ENCODE peak calls at places on chromosomes 4 and X, in four cellular contexts. One of them, this sample, is unnamed. For H3K9me3, the result is how much of the 10 kb centered on the place peaks cover.

GRCh38 chr4:114494257-114494803 is 104.3 kb upstream of the UGT8 start:
- DNase-seq in CD8-positive, alpha-beta T cell: no peak
- DNase-seq in AG04450: no peak
- DNase-seq in CD4-positive, alpha-beta memory T cell: no peak
- DNase-seq in this sample: peak

GRCh38 chr4:63563288-63564014 is 845.8 kb downstream of the TECRL start:
- DNase-seq in AG04450: no peak
- DNase-seq in CD8-positive, alpha-beta T cell: no peak
- DNase-seq in CD4-positive, alpha-beta memory T cell: no peak
- DNase-seq in this sample: peak

GRCh38 chr4:183797041-183797444 is 108.1 kb upstream of the STOX2 start:
- DNase-seq in AG04450: no peak
- DNase-seq in CD4-positive, alpha-beta memory T cell: no peak
- DNase-seq in CD8-positive, alpha-beta T cell: no peak
- DNase-seq in this sample: peak

GRCh38 chr4:91448668-91449330 is 855.0 kb upstream of the GRID2 start:
- DNase-seq in CD4-positive, alpha-beta memory T cell: no peak
- DNase-seq in CD8-positive, alpha-beta T cell: no peak
- DNase-seq in AG04450: no peak
- DNase-seq in this sample: no peak

GRCh38 chr4:80362578-80363181 is 27.1 kb downstream of the CFAP299 start:
- DNase-seq in AG04450: no peak
- DNase-seq in CD4-positive, alpha-beta memory T cell: peak
- DNase-seq in CD8-positive, alpha-beta T cell: peak
- DNase-seq in this sample: peak

GRCh38 chrX:137052641-137053235 is 18.9 kb upstream of the GPR101 start:
- DNase-seq in AG04450: no peak
- DNase-seq in CD8-positive, alpha-beta T cell: peak
- DNase-seq in CD4-positive, alpha-beta memory T cell: no peak
- DNase-seq in this sample: peak

GRCh38 chrX:27671234-27671633 is 81.1 kb downstream of the DCAF8L2 start:
- DNase-seq in AG04450: no peak
- DNase-seq in CD4-positive, alpha-beta memory T cell: no peak
- DNase-seq in CD8-positive, alpha-beta T cell: no peak
- DNase-seq in this sample: no peak

GRCh38 chr4:186196063-186196462 is 4.7 kb downstream of the CYP4V2 start:
- DNase-seq in CD4-positive, alpha-beta memory T cell: no peak
- DNase-seq in CD8-positive, alpha-beta T cell: no peak
- DNase-seq in AG04450: no peak
- DNase-seq in this sample: no peak

GRCh38 chrX:12954981-12955380 is 19.9 kb upstream of the TMSB4X start:
- DNase-seq in CD4-positive, alpha-beta memory T cell: no peak
- DNase-seq in CD8-positive, alpha-beta T cell: peak
- DNase-seq in AG04450: no peak
- DNase-seq in this sample: no peak

DNA sequence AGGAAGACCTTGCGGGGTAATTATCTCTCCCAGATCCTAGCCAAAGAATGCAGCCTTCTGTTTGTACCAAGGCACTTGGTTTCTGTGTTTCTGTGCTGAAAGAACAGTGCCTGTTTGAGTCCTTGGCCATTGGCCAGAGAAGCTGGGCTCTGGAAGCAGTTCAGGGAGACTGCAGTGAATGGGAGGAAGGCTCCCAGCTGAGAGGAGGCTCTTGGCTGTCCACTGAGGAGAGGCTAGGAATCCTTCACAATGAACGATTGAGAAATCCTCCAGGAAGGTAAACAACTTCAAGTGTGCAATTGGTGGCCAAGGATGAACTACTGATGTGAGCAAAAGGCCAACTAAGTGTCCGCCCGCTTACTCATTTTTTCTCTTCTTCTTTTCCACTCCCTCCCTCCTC is 61.3 kb downstream of the HS3ST1 start:
- DNase-seq in AG04450: no peak
- DNase-seq in CD4-positive, alpha-beta memory T cell: no peak
- DNase-seq in CD8-positive, alpha-beta T cell: no peak
- DNase-seq in this sample: no peak
- H3K9me3 ChIP-seq in AG04450: under half
- H3K9me3 ChIP-seq in CD4-positive, alpha-beta memory T cell: under half
- H3K9me3 ChIP-seq in CD8-positive, alpha-beta T cell: under half
- H3K9me3 ChIP-seq in this sample: under half

GRCh38 chr4:25827373-25827772 is 35.4 kb downstream of the SEL1L3 start:
- DNase-seq in CD4-positive, alpha-beta memory T cell: no peak
- DNase-seq in AG04450: no peak
- DNase-seq in CD8-positive, alpha-beta T cell: no peak
- DNase-seq in this sample: no peak
- H3K9me3 ChIP-seq in CD4-positive, alpha-beta memory T cell: under half
- H3K9me3 ChIP-seq in AG04450: under half
- H3K9me3 ChIP-seq in CD8-positive, alpha-beta T cell: under half
- H3K9me3 ChIP-seq in this sample: under half

DNA sequence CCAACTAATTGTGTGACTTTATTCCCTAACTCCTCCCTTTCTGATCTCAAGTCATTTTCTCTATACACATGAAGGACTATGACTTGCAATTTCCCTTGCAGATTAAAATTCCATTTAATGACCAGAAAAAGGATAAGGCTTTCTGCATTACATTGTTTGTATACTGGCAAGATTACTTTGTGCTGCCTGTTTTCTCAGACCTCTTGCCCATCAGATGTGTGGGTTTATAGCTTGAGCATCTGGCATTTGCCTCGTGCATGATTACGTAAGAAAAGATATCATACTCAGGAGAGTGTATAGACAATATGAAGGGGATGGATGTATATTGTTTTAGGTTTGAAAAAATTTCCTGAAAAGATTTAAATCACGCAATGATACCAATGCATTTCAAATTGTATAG is 593.8 kb upstream of the SLIT2 start:
- DNase-seq in AG04450: no peak
- DNase-seq in CD4-positive, alpha-beta memory T cell: no peak
- DNase-seq in CD8-positive, alpha-beta T cell: no peak
- DNase-seq in this sample: no peak
- H3K9me3 ChIP-seq in AG04450: under half
- H3K9me3 ChIP-seq in CD4-positive, alpha-beta memory T cell: under half
- H3K9me3 ChIP-seq in CD8-positive, alpha-beta T cell: under half
- H3K9me3 ChIP-seq in this sample: under half

DNA sequence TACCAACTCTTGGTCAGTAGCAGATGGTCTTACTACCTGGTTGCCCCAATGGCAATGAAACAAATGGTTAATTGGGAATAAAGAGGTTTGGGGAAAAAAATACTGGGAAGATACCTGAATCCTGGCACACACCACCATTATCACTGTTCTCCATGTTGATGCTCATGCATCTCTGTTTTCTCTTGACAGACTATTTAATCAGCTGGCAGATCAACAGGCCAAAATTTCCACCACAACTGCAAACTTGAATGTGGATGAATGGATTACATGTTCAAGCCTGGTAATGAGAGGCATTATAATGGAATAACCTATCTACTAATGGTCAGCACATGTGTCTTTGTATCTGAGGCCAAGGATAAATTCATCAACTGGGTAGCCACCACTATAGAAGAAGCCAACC is 45.7 kb downstream of the ZNF721 start:
- DNase-seq in CD8-positive, alpha-beta T cell: no peak
- DNase-seq in AG04450: no peak
- DNase-seq in CD4-positive, alpha-beta memory T cell: no peak
- DNase-seq in this sample: no peak
- H3K9me3 ChIP-seq in CD8-positive, alpha-beta T cell: half or more
- H3K9me3 ChIP-seq in AG04450: half or more
- H3K9me3 ChIP-seq in CD4-positive, alpha-beta memory T cell: under half
- H3K9me3 ChIP-seq in this sample: half or more

GRCh38 chr4:116016201-116016600 is 902.8 kb upstream of the NDST4 start:
- DNase-seq in CD8-positive, alpha-beta T cell: no peak
- DNase-seq in AG04450: no peak
- DNase-seq in CD4-positive, alpha-beta memory T cell: no peak
- DNase-seq in this sample: no peak
- H3K9me3 ChIP-seq in CD8-positive, alpha-beta T cell: under half
- H3K9me3 ChIP-seq in AG04450: under half
- H3K9me3 ChIP-seq in CD4-positive, alpha-beta memory T cell: under half
- H3K9me3 ChIP-seq in this sample: under half

DNA sequence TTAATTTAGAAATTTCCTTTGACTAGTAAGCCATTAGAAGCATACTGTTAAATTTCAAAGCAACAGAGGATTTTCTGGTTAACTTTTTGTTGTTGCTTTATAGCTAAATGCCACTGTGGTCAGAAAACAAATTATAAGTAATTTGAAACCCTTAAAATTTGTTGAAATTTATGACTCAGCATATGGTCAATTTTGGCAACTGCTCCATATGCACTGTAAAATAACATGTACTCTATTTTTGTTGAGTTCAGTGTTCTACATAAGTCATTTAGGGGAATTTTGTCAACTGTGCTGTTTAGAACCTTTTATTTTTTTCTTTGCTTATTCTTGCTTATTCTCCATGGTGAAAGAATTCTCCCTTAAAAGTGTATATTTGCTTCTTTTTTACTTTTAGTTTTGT is 28.6 kb downstream of the SCLT1 start:
- DNase-seq in AG04450: peak
- DNase-seq in CD8-positive, alpha-beta T cell: no peak
- DNase-seq in CD4-positive, alpha-beta memory T cell: no peak
- DNase-seq in this sample: no peak
- H3K9me3 ChIP-seq in AG04450: under half
- H3K9me3 ChIP-seq in CD8-positive, alpha-beta T cell: under half
- H3K9me3 ChIP-seq in CD4-positive, alpha-beta memory T cell: under half
- H3K9me3 ChIP-seq in this sample: under half

GRCh38 chrX:40047485-40047884 is 50.3 kb downstream of the BCOR start:
- DNase-seq in AG04450: no peak
- DNase-seq in CD8-positive, alpha-beta T cell: no peak
- DNase-seq in CD4-positive, alpha-beta memory T cell: no peak
- DNase-seq in this sample: no peak
- H3K9me3 ChIP-seq in AG04450: under half
- H3K9me3 ChIP-seq in CD8-positive, alpha-beta T cell: under half
- H3K9me3 ChIP-seq in CD4-positive, alpha-beta memory T cell: under half
- H3K9me3 ChIP-seq in this sample: under half

DNA sequence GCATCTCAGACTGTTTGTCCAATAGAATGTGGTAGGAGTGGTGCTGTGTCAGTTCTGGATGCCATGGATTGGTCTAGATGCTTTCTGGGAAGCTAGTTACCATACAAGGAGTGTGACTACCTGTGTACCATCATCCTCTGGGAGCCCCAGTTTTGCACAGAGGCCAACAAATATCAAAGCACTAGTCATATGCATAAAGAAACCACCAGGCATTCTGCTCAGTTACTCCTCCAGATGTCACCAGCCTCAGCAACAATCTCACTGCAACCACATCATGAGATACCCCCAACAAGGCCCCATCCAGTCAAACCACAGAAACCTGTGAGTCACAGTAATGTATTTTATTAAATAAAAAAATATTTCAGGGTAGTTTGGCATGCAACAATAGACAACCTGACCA is 435.8 kb upstream of the CPEB2 start:
- DNase-seq in CD4-positive, alpha-beta memory T cell: no peak
- DNase-seq in AG04450: no peak
- DNase-seq in CD8-positive, alpha-beta T cell: no peak
- DNase-seq in this sample: no peak
- H3K9me3 ChIP-seq in CD4-positive, alpha-beta memory T cell: under half
- H3K9me3 ChIP-seq in AG04450: under half
- H3K9me3 ChIP-seq in CD8-positive, alpha-beta T cell: under half
- H3K9me3 ChIP-seq in this sample: under half